ENCODE peak calls at places on chromosome 16, in seven cellular contexts. One of them, this sample, is unnamed.

GRCh38 chr16:89873822-89874689 is 664 bp downstream of the TCF25 start:
- DNase-seq in cardiac muscle cell: peak
- DNase-seq in HFF-Myc: peak
- DNase-seq in osteoblast: peak
- DNase-seq in NB4: peak
- DNase-seq in fibroblast of lung: peak
- DNase-seq in heart left ventricle: peak
- DNase-seq in this sample: peak

GRCh38 chr16:66254751-66255150 is 111.7 kb upstream of the CDH5 start:
- DNase-seq in cardiac muscle cell: peak
- DNase-seq in HFF-Myc: no peak
- DNase-seq in osteoblast: no peak
- DNase-seq in NB4: no peak
- DNase-seq in fibroblast of lung: peak
- DNase-seq in heart left ventricle: no peak
- DNase-seq in this sample: peak

GRCh38 chr16:78647019-78647418 is 547.6 kb downstream of the WWOX start:
- DNase-seq in cardiac muscle cell: no peak
- DNase-seq in HFF-Myc: no peak
- DNase-seq in osteoblast: no peak
- DNase-seq in NB4: no peak
- DNase-seq in fibroblast of lung: no peak
- DNase-seq in heart left ventricle: peak
- DNase-seq in this sample: no peak

GRCh38 chr16:69191136-69191535 is 4.2 kb downstream of the SNTB2 start:
- DNase-seq in cardiac muscle cell: no peak
- DNase-seq in HFF-Myc: no peak
- DNase-seq in osteoblast: no peak
- DNase-seq in NB4: no peak
- DNase-seq in fibroblast of lung: no peak
- DNase-seq in heart left ventricle: no peak
- DNase-seq in this sample: no peak

GRCh38 chr16:67917852-67918236 is 13.8 kb downstream of the CTRL start:
- DNase-seq in cardiac muscle cell: no peak
- DNase-seq in HFF-Myc: peak
- DNase-seq in osteoblast: peak
- DNase-seq in NB4: peak
- DNase-seq in fibroblast of lung: peak
- DNase-seq in heart left ventricle: no peak
- DNase-seq in this sample: no peak

GRCh38 chr16:88911148-88911945 is 44.9 kb upstream of the PABPN1L start:
- DNase-seq in cardiac muscle cell: no peak
- DNase-seq in HFF-Myc: no peak
- DNase-seq in osteoblast: no peak
- DNase-seq in NB4: no peak
- DNase-seq in fibroblast of lung: no peak
- DNase-seq in heart left ventricle: no peak
- DNase-seq in this sample: no peak

GRCh38 chr16:19223235-19223847 is 55.3 kb downstream of the SYT17 start:
- DNase-seq in cardiac muscle cell: peak
- DNase-seq in HFF-Myc: peak
- DNase-seq in osteoblast: no peak
- DNase-seq in NB4: peak
- DNase-seq in fibroblast of lung: no peak
- DNase-seq in heart left ventricle: no peak
- DNase-seq in this sample: no peak

GRCh38 chr16:46986896-46987295 is 13.4 kb upstream of the DNAJA2 start:
- DNase-seq in cardiac muscle cell: no peak
- DNase-seq in HFF-Myc: no peak
- DNase-seq in osteoblast: no peak
- DNase-seq in NB4: no peak
- DNase-seq in fibroblast of lung: peak
- DNase-seq in heart left ventricle: no peak
- DNase-seq in this sample: no peak

GRCh38 chr16:50464325-50465290 is 83.6 kb upstream of the NKD1 start:
- DNase-seq in cardiac muscle cell: no peak
- DNase-seq in HFF-Myc: no peak
- DNase-seq in osteoblast: peak
- DNase-seq in NB4: no peak
- DNase-seq in fibroblast of lung: no peak
- DNase-seq in heart left ventricle: no peak
- DNase-seq in this sample: no peak

GRCh38 chr16:21611546-21612384 is 12.4 kb downstream of the METTL9 start:
- DNase-seq in cardiac muscle cell: peak
- DNase-seq in HFF-Myc: no peak
- DNase-seq in osteoblast: no peak
- DNase-seq in NB4: no peak
- DNase-seq in fibroblast of lung: no peak
- DNase-seq in heart left ventricle: no peak
- DNase-seq in this sample: no peak

GRCh38 chr16:75319513-75320401 is 68.3 kb upstream of the BCAR1 start:
- DNase-seq in cardiac muscle cell: peak
- DNase-seq in HFF-Myc: peak
- DNase-seq in osteoblast: peak
- DNase-seq in NB4: peak
- DNase-seq in fibroblast of lung: peak
- DNase-seq in heart left ventricle: no peak
- DNase-seq in this sample: peak

GRCh38 chr16:88430524-88431446 is 22.3 kb upstream of the ZFPM1 start:
- DNase-seq in cardiac muscle cell: peak
- DNase-seq in HFF-Myc: no peak
- DNase-seq in osteoblast: no peak
- DNase-seq in NB4: peak
- DNase-seq in fibroblast of lung: peak
- DNase-seq in heart left ventricle: peak
- DNase-seq in this sample: no peak

GRCh38 chr16:11757671-11758545 is 15.3 kb upstream of the TXNDC11 start:
- DNase-seq in cardiac muscle cell: peak
- DNase-seq in HFF-Myc: no peak
- DNase-seq in osteoblast: peak
- DNase-seq in NB4: no peak
- DNase-seq in fibroblast of lung: peak
- DNase-seq in heart left ventricle: no peak
- DNase-seq in this sample: peak

GRCh38 chr16:65120811-65121721 is 797 bp downstream of the CDH11 start:
- DNase-seq in cardiac muscle cell: peak
- DNase-seq in HFF-Myc: no peak
- DNase-seq in osteoblast: peak
- DNase-seq in NB4: no peak
- DNase-seq in fibroblast of lung: peak
- DNase-seq in heart left ventricle: peak
- DNase-seq in this sample: no peak

GRCh38 chr16:46762583-46762982 is 14.4 kb upstream of the MYLK3 start:
- DNase-seq in cardiac muscle cell: no peak
- DNase-seq in HFF-Myc: no peak
- DNase-seq in osteoblast: no peak
- DNase-seq in NB4: no peak
- DNase-seq in fibroblast of lung: no peak
- DNase-seq in heart left ventricle: no peak
- DNase-seq in this sample: no peak

GRCh38 chr16:65062736-65063583 is 58.9 kb downstream of the CDH11 start:
- DNase-seq in cardiac muscle cell: no peak
- DNase-seq in HFF-Myc: no peak
- DNase-seq in osteoblast: no peak
- DNase-seq in NB4: no peak
- DNase-seq in fibroblast of lung: no peak
- DNase-seq in heart left ventricle: no peak
- DNase-seq in this sample: no peak

GRCh38 chr16:55048745-55049144 is 118.1 kb downstream of the IRX5 start:
- DNase-seq in cardiac muscle cell: no peak
- DNase-seq in HFF-Myc: no peak
- DNase-seq in osteoblast: no peak
- DNase-seq in NB4: no peak
- DNase-seq in fibroblast of lung: no peak
- DNase-seq in heart left ventricle: no peak
- DNase-seq in this sample: no peak

GRCh38 chr16:76931186-76931585 is 259.8 kb upstream of the MON1B start:
- DNase-seq in cardiac muscle cell: no peak
- DNase-seq in HFF-Myc: peak
- DNase-seq in osteoblast: no peak
- DNase-seq in NB4: no peak
- DNase-seq in fibroblast of lung: peak
- DNase-seq in heart left ventricle: no peak
- DNase-seq in this sample: no peak

GRCh38 chr16:89944773-89945172 is 3.8 kb upstream of the DEF8 start:
- DNase-seq in cardiac muscle cell: no peak
- DNase-seq in HFF-Myc: no peak
- DNase-seq in osteoblast: peak
- DNase-seq in NB4: no peak
- DNase-seq in fibroblast of lung: no peak
- DNase-seq in heart left ventricle: no peak
- DNase-seq in this sample: no peak

GRCh38 chr16:31888735-31889134 is 15.1 kb downstream of the ZNF267 start:
- DNase-seq in cardiac muscle cell: no peak
- DNase-seq in HFF-Myc: no peak
- DNase-seq in osteoblast: no peak
- DNase-seq in NB4: no peak
- DNase-seq in fibroblast of lung: no peak
- DNase-seq in heart left ventricle: no peak
- DNase-seq in this sample: no peak

GRCh38 chr16:54370653-54371052 is 84.1 kb upstream of the IRX3 start:
- DNase-seq in cardiac muscle cell: peak
- DNase-seq in HFF-Myc: no peak
- DNase-seq in osteoblast: no peak
- DNase-seq in NB4: no peak
- DNase-seq in fibroblast of lung: no peak
- DNase-seq in heart left ventricle: no peak
- DNase-seq in this sample: no peak

DNA sequence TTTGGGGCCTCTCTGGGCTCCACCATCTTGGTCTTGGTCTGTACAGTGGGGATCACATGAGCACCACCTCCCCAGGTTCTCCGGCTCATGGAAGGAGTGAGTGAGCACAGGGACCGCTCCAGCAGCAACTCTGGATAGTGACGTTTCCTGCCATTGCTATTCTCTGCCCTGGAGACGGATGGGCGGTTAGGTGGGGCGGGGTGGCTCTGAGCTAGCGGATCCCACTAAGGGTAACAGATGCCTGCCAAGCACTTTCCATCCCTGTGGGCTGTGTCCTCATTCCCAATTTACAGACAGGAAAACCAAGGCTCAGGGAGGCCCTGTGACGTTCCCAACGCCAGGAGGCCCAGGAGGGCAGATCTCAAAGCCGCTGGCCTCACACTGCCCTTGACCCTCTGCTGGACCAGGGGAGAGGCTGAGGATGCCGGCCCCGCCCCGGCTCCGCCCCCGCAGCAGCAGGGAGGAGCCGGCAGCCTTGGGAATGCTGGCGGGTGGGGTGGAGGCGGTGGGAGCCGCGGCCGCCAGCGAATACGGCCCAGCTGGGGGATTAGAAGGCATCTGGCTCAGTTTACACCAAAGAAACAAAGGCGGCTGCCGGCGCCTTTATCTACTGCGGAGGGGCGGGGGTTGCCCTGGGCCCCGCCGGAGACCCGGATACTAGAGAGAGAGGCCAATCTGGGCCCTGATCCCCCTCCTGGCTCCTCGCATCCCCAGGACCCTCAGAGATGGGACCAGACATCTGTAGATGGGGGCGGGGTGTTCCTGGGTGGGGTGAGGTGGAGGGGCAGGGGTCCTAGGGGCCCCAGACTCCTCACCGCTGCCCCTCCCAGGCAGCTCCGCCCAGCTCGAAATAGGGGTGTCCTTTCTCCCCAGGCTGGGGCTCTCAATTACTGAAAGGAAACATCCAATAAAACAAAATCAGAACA is 122.3 kb upstream of the CIBAR2 start:
- DNase-seq in cardiac muscle cell: peak
- DNase-seq in HFF-Myc: peak
- DNase-seq in osteoblast: peak
- DNase-seq in NB4: no peak
- DNase-seq in fibroblast of lung: peak
- DNase-seq in heart left ventricle: peak
- DNase-seq in this sample: peak
- H3K4me3 ChIP-seq in cardiac muscle cell: peak
- H3K4me3 ChIP-seq in HFF-Myc: peak
- H3K4me3 ChIP-seq in osteoblast: peak
- H3K4me3 ChIP-seq in NB4: no peak
- H3K4me3 ChIP-seq in fibroblast of lung: no peak
- H3K4me3 ChIP-seq in heart left ventricle: peak
- H3K4me3 ChIP-seq in this sample: peak

GRCh38 chr16:67884-68789 is 4.3 kb downstream of the RHBDF1 start:
- DNase-seq in cardiac muscle cell: no peak
- DNase-seq in HFF-Myc: no peak
- DNase-seq in osteoblast: peak
- DNase-seq in NB4: no peak
- DNase-seq in fibroblast of lung: no peak
- DNase-seq in heart left ventricle: peak
- DNase-seq in this sample: no peak
- TF ChIP-seq CTCF in cardiac muscle cell: no peak
- TF ChIP-seq CTCF in HFF-Myc: no peak
- TF ChIP-seq CTCF in osteoblast: no peak
- TF ChIP-seq CTCF in NB4: no peak
- TF ChIP-seq CTCF in fibroblast of lung: no peak
- TF ChIP-seq CTCF in heart left ventricle: no peak
- TF ChIP-seq CTCF in this sample: no peak

GRCh38 chr16:28924399-28924761 is 658 bp downstream of the RABEP2 start:
- DNase-seq in cardiac muscle cell: no peak
- DNase-seq in HFF-Myc: no peak
- DNase-seq in osteoblast: peak
- DNase-seq in NB4: no peak
- DNase-seq in fibroblast of lung: no peak
- DNase-seq in heart left ventricle: no peak
- DNase-seq in this sample: no peak
- H3K4me3 ChIP-seq in cardiac muscle cell: peak
- H3K4me3 ChIP-seq in HFF-Myc: peak
- H3K4me3 ChIP-seq in osteoblast: peak
- H3K4me3 ChIP-seq in NB4: peak
- H3K4me3 ChIP-seq in fibroblast of lung: peak
- H3K4me3 ChIP-seq in heart left ventricle: peak
- H3K4me3 ChIP-seq in this sample: peak

DNA sequence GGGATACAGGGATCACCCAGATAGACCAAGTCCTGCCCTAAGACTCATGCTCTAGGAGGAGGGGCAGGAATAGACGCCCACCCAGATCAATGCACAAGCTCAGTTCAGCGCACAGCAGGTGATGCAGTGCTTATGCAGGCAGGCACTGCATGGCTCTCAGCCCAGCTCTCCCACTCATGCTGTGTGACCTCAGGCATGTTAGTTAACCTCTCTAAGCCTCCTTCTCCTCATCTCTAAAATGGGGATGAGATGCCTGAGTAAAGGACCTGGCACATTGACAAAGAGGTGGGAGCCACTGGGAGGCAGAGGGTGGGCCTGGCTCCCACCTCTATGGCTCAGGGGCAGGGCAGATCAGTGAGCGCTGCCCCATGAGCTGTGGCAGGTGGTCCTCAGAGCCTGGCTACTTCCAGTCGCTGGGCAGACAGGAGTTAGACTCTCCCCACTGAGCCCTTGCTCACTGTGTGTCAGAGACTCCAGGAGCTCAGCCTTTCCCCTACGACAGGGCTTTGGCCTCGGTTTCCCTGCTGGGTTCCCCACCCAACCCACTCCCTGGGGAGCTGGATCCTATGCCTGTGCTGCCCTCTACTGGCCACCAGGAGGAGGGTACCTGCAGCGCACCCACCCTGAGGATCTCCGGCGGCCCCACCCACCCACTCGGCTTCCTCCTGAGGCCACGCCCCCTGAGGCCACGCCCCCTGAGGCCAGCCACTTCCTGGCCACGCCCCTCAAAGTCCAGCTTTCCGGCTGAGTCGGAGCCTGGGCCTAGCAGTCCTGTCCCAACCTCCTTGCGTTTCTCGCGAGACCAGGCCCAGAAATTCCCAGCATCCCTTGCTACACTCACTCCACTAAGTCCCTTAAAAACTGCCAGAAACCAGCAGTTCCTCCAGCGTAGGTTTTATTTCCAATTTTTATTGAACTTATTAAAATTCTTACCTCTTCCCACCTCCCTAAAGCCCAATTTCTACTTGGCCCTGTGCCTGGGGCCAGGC is 196.1 kb downstream of the GSG1L start:
- DNase-seq in cardiac muscle cell: peak
- DNase-seq in HFF-Myc: peak
- DNase-seq in osteoblast: peak
- DNase-seq in NB4: peak
- DNase-seq in fibroblast of lung: peak
- DNase-seq in heart left ventricle: no peak
- DNase-seq in this sample: peak
- TF ChIP-seq CTCF in cardiac muscle cell: peak
- TF ChIP-seq CTCF in HFF-Myc: peak
- TF ChIP-seq CTCF in osteoblast: peak
- TF ChIP-seq CTCF in NB4: peak
- TF ChIP-seq CTCF in fibroblast of lung: peak
- TF ChIP-seq CTCF in heart left ventricle: peak
- TF ChIP-seq CTCF in this sample: peak